ENCODE peak calls at places on chromosomes 13 and 19, in eight cellular contexts. W, N, I, Z, V, C, H and Q are unnamed samples.

GRCh38 chr13:100549316-100549715 is 39.3 kb downstream of the GGACT start:
- DNase-seq in W (no peak), N (no peak), I (no peak), Z (no peak), V (no peak), C (no peak), H (no peak), Q (no peak)

GRCh38 chr19:12859546-12859945 is 21.2 kb downstream of the MAST1 start:
- DNase-seq in W (no peak), N (no peak), I (no peak), Z (no peak), V (no peak), C (no peak), H (no peak), Q (no peak)

GRCh38 chr13:30457306-30457891 is 8.3 kb downstream of the HMGB1 start:
- DNase-seq in W (no peak), N (no peak), I (no peak), Z (no peak), V (no peak), C (no peak), H (no peak), Q (no peak)

GRCh38 chr19:5950744-5951143 is 27.2 kb downstream of the RANBP3 start:
- DNase-seq in W (no peak), N (no peak), I (no peak), Z (no peak), V (no peak), C (no peak), H (no peak), Q (no peak)

GRCh38 chr13:84025828-84026227 is 143.6 kb upstream of the SLITRK1 start:
- DNase-seq in W (no peak), N (no peak), I (no peak), Z (no peak), V (no peak), C (no peak), H (no peak), Q (no peak)

GRCh38 chr13:54367639-54368271 is 1339.1 kb downstream of the OLFM4 start:
- DNase-seq in W (no peak), N (no peak), I (peak), Z (peak), V (no peak), C (no peak), H (no peak), Q (no peak)

GRCh38 chr19:41991025-41991424 is 3.0 kb downstream of the ATP1A3 start:
- DNase-seq in W (no peak), N (no peak), I (no peak), Z (no peak), V (no peak), C (no peak), H (no peak), Q (no peak)

GRCh38 chr19:2569596-2570465 is 93.9 kb downstream of the GADD45B start:
- DNase-seq in W (no peak), N (no peak), I (peak), Z (no peak), V (no peak), C (no peak), H (no peak), Q (no peak)

GRCh38 chr19:53088091-53088490 is 15.1 kb downstream of the ZNF160 start:
- DNase-seq in W (no peak), N (no peak), I (no peak), Z (no peak), V (no peak), C (no peak), H (no peak), Q (peak)

GRCh38 chr13:109788372-109789195 is 2.2 kb upstream of the IRS2 start:
- DNase-seq in W (no peak), N (no peak), I (no peak), Z (no peak), V (no peak), C (no peak), H (no peak), Q (no peak)

GRCh38 chr13:63448654-63449053 is 2033.0 kb upstream of the PCDH20 start:
- DNase-seq in W (no peak), N (no peak), I (no peak), Z (no peak), V (no peak), C (no peak), H (no peak), Q (no peak)

GRCh38 chr19:13153627-13154240 is 3.5 kb downstream of the IER2 start:
- DNase-seq in W (no peak), N (peak), I (peak), Z (peak), V (no peak), C (no peak), H (peak), Q (peak)

GRCh38 chr19:38559428-38560401 is 58.0 kb downstream of the MAP4K1 start:
- DNase-seq in W (no peak), N (no peak), I (no peak), Z (no peak), V (peak), C (peak), H (no peak), Q (no peak)

GRCh38 chr13:27035892-27036235 is 135.7 kb downstream of the USP12 start:
- DNase-seq in W (no peak), N (no peak), I (no peak), Z (no peak), V (peak), C (no peak), H (no peak), Q (peak)

GRCh38 chr13:46665630-46666482 is 112.9 kb downstream of the LRCH1 start:
- DNase-seq in W (no peak), N (no peak), I (no peak), Z (no peak), V (peak), C (no peak), H (no peak), Q (peak)

GRCh38 chr13:93289047-93289446 is 62.4 kb downstream of the GPC6 start:
- DNase-seq in W (no peak), N (no peak), I (no peak), Z (no peak), V (peak), C (no peak), H (no peak), Q (no peak)

GRCh38 chr13:45768668-45769067 is 66.5 kb downstream of the CBY2 start:
- DNase-seq in W (no peak), N (no peak), I (no peak), Z (no peak), V (no peak), C (no peak), H (no peak), Q (peak)

GRCh38 chr13:44969858-44970484 is 19.3 kb downstream of the NUFIP1 start:
- DNase-seq in W (no peak), N (peak), I (no peak), Z (no peak), V (peak), C (no peak), H (no peak), Q (peak)

GRCh38 chr19:1668339-1669123 is 16.1 kb upstream of the TCF3 start:
- DNase-seq in W (no peak), N (no peak), I (no peak), Z (no peak), V (no peak), C (no peak), H (no peak), Q (no peak)

GRCh38 chr13:98782654-98783053 is 30.2 kb upstream of the SLC15A1 start:
- DNase-seq in W (no peak), N (no peak), I (no peak), Z (no peak), V (peak), C (no peak), H (no peak), Q (no peak)

GRCh38 chr19:50602935-50603334 is 34.7 kb upstream of the LRRC4B start:
- DNase-seq in W (no peak), N (no peak), I (no peak), Z (no peak), V (no peak), C (no peak), H (no peak), Q (no peak)

GRCh38 chr19:11453468-11454341 is 18.3 kb downstream of the PRKCSH start:
- DNase-seq in W (no peak), N (no peak), I (no peak), Z (no peak), V (no peak), C (no peak), H (no peak), Q (no peak)

GRCh38 chr13:112771877-112772538 is 82.2 kb downstream of the ATP11A start:
- DNase-seq in W (no peak), N (peak), I (peak), Z (no peak), V (no peak), C (no peak), H (no peak), Q (no peak)

GRCh38 chr19:29805026-29805925 is 6.5 kb upstream of the CCNE1 start:
- DNase-seq in W (no peak), N (no peak), I (no peak), Z (peak), V (no peak), C (no peak), H (no peak), Q (no peak)

GRCh38 chr13:34467450-34468083 is 474.5 kb upstream of the NBEA start:
- DNase-seq in W (no peak), N (no peak), I (no peak), Z (no peak), V (peak), C (no peak), H (no peak), Q (no peak)

GRCh38 chr19:11737964-11738745 is 591 bp downstream of the ZNF823 start:
- DNase-seq in W (no peak), N (no peak), I (peak), Z (peak), V (peak), C (no peak), H (no peak), Q (peak)

GRCh38 chr19:51003316-51003715 is 1.9 kb upstream of the KLK8 start:
- DNase-seq in W (no peak), N (no peak), I (peak), Z (no peak), V (no peak), C (no peak), H (no peak), Q (no peak)

GRCh38 chr19:16367269-16367683 is 42.6 kb downstream of the KLF2 start:
- DNase-seq in W (no peak), N (no peak), I (no peak), Z (no peak), V (no peak), C (peak), H (no peak), Q (no peak)

GRCh38 chr19:1780272-1780957 is 27.1 kb downstream of the ONECUT3 start:
- DNase-seq in W (no peak), N (no peak), I (no peak), Z (no peak), V (no peak), C (no peak), H (no peak), Q (no peak)

GRCh38 chr13:30052127-30052526 is 201.7 kb upstream of the UBL3 start:
- DNase-seq in W (no peak), N (no peak), I (no peak), Z (no peak), V (no peak), C (no peak), H (no peak), Q (no peak)

GRCh38 chr19:511101-511841 is 4.0 kb downstream of the TPGS1 start:
- DNase-seq in W (peak), N (peak), I (no peak), Z (peak), V (peak), C (peak), H (peak), Q (peak)

GRCh38 chr19:2051771-2052704 is 994 bp upstream of the MKNK2 start:
- DNase-seq in W (no peak), N (no peak), I (no peak), Z (peak), V (peak), C (peak), H (no peak), Q (no peak)

GRCh38 chr19:2986951-2987491 is 9.7 kb downstream of the TLE6 start:
- DNase-seq in W (no peak), N (peak), I (no peak), Z (no peak), V (no peak), C (no peak), H (no peak), Q (no peak)

GRCh38 chr19:2014081-2014693 is 1.3 kb downstream of the BTBD2 start:
- DNase-seq in W (no peak), N (no peak), I (no peak), Z (no peak), V (no peak), C (no peak), H (no peak), Q (no peak)

GRCh38 chr13:105048685-105049084 is 1486.8 kb downstream of the EFNB2 start:
- DNase-seq in W (no peak), N (no peak), I (no peak), Z (no peak), V (peak), C (no peak), H (no peak), Q (no peak)

GRCh38 chr13:48233097-48233885 is at the start of gene ITM2B:
- DNase-seq in W (peak), N (peak), I (peak), Z (peak), V (peak), C (peak), H (peak), Q (peak)

GRCh38 chr19:6564393-6564792 is 26.6 kb downstream of the CD70 start:
- DNase-seq in W (no peak), N (no peak), I (no peak), Z (no peak), V (peak), C (no peak), H (no peak), Q (peak)

GRCh38 chr13:33017410-33017929 is 1.2 kb downstream of the KL start:
- DNase-seq in W (no peak), N (no peak), I (no peak), Z (no peak), V (peak), C (no peak), H (no peak), Q (peak)

GRCh38 chr13:92175330-92175729 is 776.9 kb downstream of the GPC5 start:
- DNase-seq in W (no peak), N (peak), I (no peak), Z (no peak), V (peak), C (no peak), H (no peak), Q (peak)